ENCODE peak calls at places on chromosomes 3 and 15, in nine cellular contexts. One of them, this sample, is unnamed.

GRCh38 chr3:34015204-34016142 is 217.0 kb downstream of the PDCD6IP start:
- DNase-seq in right lobe of liver: no peak
- DNase-seq in GM10248: no peak
- DNase-seq in CD8-positive, alpha-beta T cell: no peak
- DNase-seq in endothelial cell: peak
- DNase-seq in epithelial cell of proximal tubule: no peak
- DNase-seq in GM12865: peak
- DNase-seq in activated CD8-positive, alpha-beta T cell treated with anti-CD3 and anti-CD28 coated beads for 36 hours: peak
- DNase-seq in nephron progenitor cell: no peak
- DNase-seq in this sample: no peak

GRCh38 chr3:193211984-193212383 is 29.0 kb upstream of the PLAAT1 start:
- DNase-seq in epithelial cell of proximal tubule: no peak
- DNase-seq in activated CD8-positive, alpha-beta T cell treated with anti-CD3 and anti-CD28 coated beads for 36 hours: no peak
- DNase-seq in right lobe of liver: no peak
- DNase-seq in nephron progenitor cell: no peak
- DNase-seq in CD8-positive, alpha-beta T cell: no peak
- DNase-seq in endothelial cell: no peak
- DNase-seq in GM10248: no peak
- DNase-seq in GM12865: no peak
- DNase-seq in this sample: no peak

GRCh38 chr15:52728899-52729298 is 49.7 kb upstream of the ATOSA start:
- DNase-seq in epithelial cell of proximal tubule: no peak
- DNase-seq in endothelial cell: no peak
- DNase-seq in GM10248: no peak
- DNase-seq in GM12865: no peak
- DNase-seq in activated CD8-positive, alpha-beta T cell treated with anti-CD3 and anti-CD28 coated beads for 36 hours: no peak
- DNase-seq in nephron progenitor cell: no peak
- DNase-seq in right lobe of liver: no peak
- DNase-seq in CD8-positive, alpha-beta T cell: no peak
- DNase-seq in this sample: no peak

GRCh38 chr15:61327019-61327631 is 98.0 kb upstream of the RORA start:
- DNase-seq in right lobe of liver: no peak
- DNase-seq in GM12865: peak
- DNase-seq in nephron progenitor cell: no peak
- DNase-seq in activated CD8-positive, alpha-beta T cell treated with anti-CD3 and anti-CD28 coated beads for 36 hours: no peak
- DNase-seq in endothelial cell: no peak
- DNase-seq in GM10248: peak
- DNase-seq in epithelial cell of proximal tubule: no peak
- DNase-seq in CD8-positive, alpha-beta T cell: no peak
- DNase-seq in this sample: no peak

GRCh38 chr3:188220097-188220788 is 66.3 kb downstream of the LPP start:
- DNase-seq in endothelial cell: no peak
- DNase-seq in activated CD8-positive, alpha-beta T cell treated with anti-CD3 and anti-CD28 coated beads for 36 hours: no peak
- DNase-seq in right lobe of liver: no peak
- DNase-seq in nephron progenitor cell: no peak
- DNase-seq in CD8-positive, alpha-beta T cell: no peak
- DNase-seq in GM12865: no peak
- DNase-seq in epithelial cell of proximal tubule: no peak
- DNase-seq in GM10248: no peak
- DNase-seq in this sample: no peak

GRCh38 chr15:98586066-98586465 is 62.3 kb upstream of the IGF1R start:
- DNase-seq in epithelial cell of proximal tubule: no peak
- DNase-seq in endothelial cell: no peak
- DNase-seq in activated CD8-positive, alpha-beta T cell treated with anti-CD3 and anti-CD28 coated beads for 36 hours: no peak
- DNase-seq in CD8-positive, alpha-beta T cell: no peak
- DNase-seq in GM12865: no peak
- DNase-seq in right lobe of liver: no peak
- DNase-seq in GM10248: no peak
- DNase-seq in nephron progenitor cell: no peak
- DNase-seq in this sample: no peak

GRCh38 chr15:90654233-90655124 is 62.7 kb upstream of the BLM start:
- DNase-seq in endothelial cell: no peak
- DNase-seq in nephron progenitor cell: no peak
- DNase-seq in GM10248: no peak
- DNase-seq in GM12865: peak
- DNase-seq in activated CD8-positive, alpha-beta T cell treated with anti-CD3 and anti-CD28 coated beads for 36 hours: peak
- DNase-seq in epithelial cell of proximal tubule: no peak
- DNase-seq in CD8-positive, alpha-beta T cell: no peak
- DNase-seq in right lobe of liver: no peak
- DNase-seq in this sample: peak

GRCh38 chr15:36185438-36185837 is 394.0 kb upstream of the CDIN1 start:
- DNase-seq in nephron progenitor cell: no peak
- DNase-seq in epithelial cell of proximal tubule: no peak
- DNase-seq in right lobe of liver: no peak
- DNase-seq in GM12865: no peak
- DNase-seq in activated CD8-positive, alpha-beta T cell treated with anti-CD3 and anti-CD28 coated beads for 36 hours: no peak
- DNase-seq in GM10248: no peak
- DNase-seq in CD8-positive, alpha-beta T cell: no peak
- DNase-seq in endothelial cell: no peak
- DNase-seq in this sample: no peak

GRCh38 chr3:57228734-57229505 is 1.4 kb downstream of the APPL1 start:
- DNase-seq in activated CD8-positive, alpha-beta T cell treated with anti-CD3 and anti-CD28 coated beads for 36 hours: peak
- DNase-seq in epithelial cell of proximal tubule: no peak
- DNase-seq in GM12865: peak
- DNase-seq in right lobe of liver: no peak
- DNase-seq in endothelial cell: no peak
- DNase-seq in nephron progenitor cell: no peak
- DNase-seq in GM10248: no peak
- DNase-seq in CD8-positive, alpha-beta T cell: no peak
- DNase-seq in this sample: no peak

GRCh38 chr3:102673271-102674115 is 238.7 kb downstream of the ZPLD1 start:
- DNase-seq in right lobe of liver: peak
- DNase-seq in GM10248: peak
- DNase-seq in GM12865: peak
- DNase-seq in CD8-positive, alpha-beta T cell: peak
- DNase-seq in activated CD8-positive, alpha-beta T cell treated with anti-CD3 and anti-CD28 coated beads for 36 hours: peak
- DNase-seq in epithelial cell of proximal tubule: peak
- DNase-seq in nephron progenitor cell: peak
- DNase-seq in endothelial cell: peak
- DNase-seq in this sample: no peak

GRCh38 chr15:89361451-89362202 is 27.0 kb upstream of the POLG start:
- DNase-seq in GM10248: peak
- DNase-seq in activated CD8-positive, alpha-beta T cell treated with anti-CD3 and anti-CD28 coated beads for 36 hours: peak
- DNase-seq in right lobe of liver: peak
- DNase-seq in nephron progenitor cell: peak
- DNase-seq in epithelial cell of proximal tubule: no peak
- DNase-seq in GM12865: peak
- DNase-seq in endothelial cell: peak
- DNase-seq in CD8-positive, alpha-beta T cell: peak
- DNase-seq in this sample: no peak

GRCh38 chr3:102002056-102002455 is 152.7 kb downstream of the NFKBIZ start:
- DNase-seq in endothelial cell: no peak
- DNase-seq in CD8-positive, alpha-beta T cell: no peak
- DNase-seq in GM10248: no peak
- DNase-seq in activated CD8-positive, alpha-beta T cell treated with anti-CD3 and anti-CD28 coated beads for 36 hours: no peak
- DNase-seq in right lobe of liver: no peak
- DNase-seq in nephron progenitor cell: no peak
- DNase-seq in epithelial cell of proximal tubule: no peak
- DNase-seq in GM12865: no peak
- DNase-seq in this sample: no peak

GRCh38 chr3:74599564-74599963 is 14.9 kb downstream of the CNTN3 start:
- DNase-seq in CD8-positive, alpha-beta T cell: no peak
- DNase-seq in epithelial cell of proximal tubule: no peak
- DNase-seq in nephron progenitor cell: no peak
- DNase-seq in endothelial cell: no peak
- DNase-seq in GM10248: no peak
- DNase-seq in GM12865: no peak
- DNase-seq in activated CD8-positive, alpha-beta T cell treated with anti-CD3 and anti-CD28 coated beads for 36 hours: no peak
- DNase-seq in right lobe of liver: peak
- DNase-seq in this sample: no peak

GRCh38 chr3:165854696-165855095 is 17.5 kb upstream of the BCHE start:
- DNase-seq in endothelial cell: no peak
- DNase-seq in CD8-positive, alpha-beta T cell: no peak
- DNase-seq in GM12865: peak
- DNase-seq in right lobe of liver: no peak
- DNase-seq in nephron progenitor cell: no peak
- DNase-seq in activated CD8-positive, alpha-beta T cell treated with anti-CD3 and anti-CD28 coated beads for 36 hours: no peak
- DNase-seq in GM10248: peak
- DNase-seq in epithelial cell of proximal tubule: no peak
- DNase-seq in this sample: no peak

GRCh38 chr3:127680146-127680661 is 7.5 kb downstream of the ABTB1 start:
- DNase-seq in GM10248: no peak
- DNase-seq in GM12865: no peak
- DNase-seq in epithelial cell of proximal tubule: no peak
- DNase-seq in nephron progenitor cell: no peak
- DNase-seq in activated CD8-positive, alpha-beta T cell treated with anti-CD3 and anti-CD28 coated beads for 36 hours: no peak
- DNase-seq in CD8-positive, alpha-beta T cell: peak
- DNase-seq in right lobe of liver: peak
- DNase-seq in endothelial cell: peak
- DNase-seq in this sample: no peak

GRCh38 chr3:25592510-25592968 is 72.2 kb downstream of the TOP2B start:
- DNase-seq in epithelial cell of proximal tubule: peak
- DNase-seq in nephron progenitor cell: no peak
- DNase-seq in CD8-positive, alpha-beta T cell: no peak
- DNase-seq in GM10248: no peak
- DNase-seq in endothelial cell: no peak
- DNase-seq in GM12865: no peak
- DNase-seq in right lobe of liver: no peak
- DNase-seq in activated CD8-positive, alpha-beta T cell treated with anti-CD3 and anti-CD28 coated beads for 36 hours: peak
- DNase-seq in this sample: no peak

GRCh38 chr15:26662226-26662750 is 110.6 kb downstream of the GABRB3 start:
- DNase-seq in CD8-positive, alpha-beta T cell: no peak
- DNase-seq in nephron progenitor cell: no peak
- DNase-seq in epithelial cell of proximal tubule: no peak
- DNase-seq in endothelial cell: no peak
- DNase-seq in GM10248: no peak
- DNase-seq in GM12865: no peak
- DNase-seq in right lobe of liver: no peak
- DNase-seq in activated CD8-positive, alpha-beta T cell treated with anti-CD3 and anti-CD28 coated beads for 36 hours: no peak
- DNase-seq in this sample: no peak

GRCh38 chr15:87591521-87591920 is 665.0 kb downstream of the NTRK3 start:
- DNase-seq in endothelial cell: no peak
- DNase-seq in CD8-positive, alpha-beta T cell: no peak
- DNase-seq in GM12865: no peak
- DNase-seq in epithelial cell of proximal tubule: no peak
- DNase-seq in right lobe of liver: no peak
- DNase-seq in activated CD8-positive, alpha-beta T cell treated with anti-CD3 and anti-CD28 coated beads for 36 hours: no peak
- DNase-seq in GM10248: no peak
- DNase-seq in nephron progenitor cell: no peak
- DNase-seq in this sample: no peak

GRCh38 chr15:85542895-85543331 is 162.5 kb downstream of the AKAP13 start:
- DNase-seq in CD8-positive, alpha-beta T cell: no peak
- DNase-seq in nephron progenitor cell: no peak
- DNase-seq in right lobe of liver: no peak
- DNase-seq in GM12865: peak
- DNase-seq in GM10248: no peak
- DNase-seq in activated CD8-positive, alpha-beta T cell treated with anti-CD3 and anti-CD28 coated beads for 36 hours: peak
- DNase-seq in epithelial cell of proximal tubule: no peak
- DNase-seq in endothelial cell: no peak
- DNase-seq in this sample: no peak

GRCh38 chr3:117052356-117052755 is 342.8 kb downstream of the TUSC7 start:
- DNase-seq in GM12865: no peak
- DNase-seq in nephron progenitor cell: no peak
- DNase-seq in right lobe of liver: no peak
- DNase-seq in epithelial cell of proximal tubule: no peak
- DNase-seq in CD8-positive, alpha-beta T cell: no peak
- DNase-seq in GM10248: no peak
- DNase-seq in endothelial cell: no peak
- DNase-seq in activated CD8-positive, alpha-beta T cell treated with anti-CD3 and anti-CD28 coated beads for 36 hours: no peak
- DNase-seq in this sample: no peak

GRCh38 chr3:106457278-106458210 is 588.7 kb upstream of the CBLB start:
- DNase-seq in epithelial cell of proximal tubule: peak
- DNase-seq in endothelial cell: no peak
- DNase-seq in nephron progenitor cell: no peak
- DNase-seq in GM10248: peak
- DNase-seq in GM12865: peak
- DNase-seq in CD8-positive, alpha-beta T cell: no peak
- DNase-seq in right lobe of liver: no peak
- DNase-seq in activated CD8-positive, alpha-beta T cell treated with anti-CD3 and anti-CD28 coated beads for 36 hours: peak
- DNase-seq in this sample: no peak

GRCh38 chr15:59256538-59256937 is 49.9 kb downstream of the LDHAL6B start:
- DNase-seq in epithelial cell of proximal tubule: no peak
- DNase-seq in GM10248: no peak
- DNase-seq in right lobe of liver: peak
- DNase-seq in GM12865: no peak
- DNase-seq in endothelial cell: no peak
- DNase-seq in nephron progenitor cell: no peak
- DNase-seq in CD8-positive, alpha-beta T cell: no peak
- DNase-seq in activated CD8-positive, alpha-beta T cell treated with anti-CD3 and anti-CD28 coated beads for 36 hours: no peak
- DNase-seq in this sample: no peak

GRCh38 chr3:178202199-178202598 is 334.0 kb upstream of the KCNMB2 start:
- DNase-seq in CD8-positive, alpha-beta T cell: no peak
- DNase-seq in epithelial cell of proximal tubule: no peak
- DNase-seq in endothelial cell: no peak
- DNase-seq in nephron progenitor cell: no peak
- DNase-seq in GM12865: no peak
- DNase-seq in right lobe of liver: no peak
- DNase-seq in activated CD8-positive, alpha-beta T cell treated with anti-CD3 and anti-CD28 coated beads for 36 hours: no peak
- DNase-seq in GM10248: no peak
- DNase-seq in this sample: no peak
- TF ChIP-seq CTCF in CD8-positive, alpha-beta T cell: no peak
- TF ChIP-seq CTCF in epithelial cell of proximal tubule: no peak
- TF ChIP-seq CTCF in endothelial cell: no peak
- TF ChIP-seq CTCF in nephron progenitor cell: no peak
- TF ChIP-seq CTCF in GM12865: no peak
- TF ChIP-seq CTCF in right lobe of liver: no peak
- TF ChIP-seq CTCF in activated CD8-positive, alpha-beta T cell treated with anti-CD3 and anti-CD28 coated beads for 36 hours: no peak
- TF ChIP-seq CTCF in GM10248: no peak
- TF ChIP-seq CTCF in this sample: no peak

DNA sequence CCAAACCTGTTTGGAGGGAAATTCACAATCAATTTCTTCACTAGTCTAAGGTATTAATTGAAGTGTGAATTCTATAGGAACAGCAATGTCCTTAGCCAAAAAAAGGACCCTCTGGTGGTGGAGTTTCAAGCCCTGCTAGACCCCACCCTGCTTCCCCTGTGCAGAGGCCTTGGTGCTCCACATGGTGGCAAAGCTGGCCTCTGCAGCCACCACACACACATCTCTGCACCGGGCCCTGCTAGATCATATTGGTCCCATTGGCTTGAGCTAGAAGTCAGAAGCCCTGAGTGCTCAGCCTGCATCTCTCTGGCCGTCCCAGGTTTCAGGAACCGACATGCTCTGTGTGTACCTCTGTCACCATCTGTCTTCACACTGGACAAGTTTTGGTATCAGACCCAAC is 220.9 kb upstream of the TRIM42 start:
- DNase-seq in activated CD8-positive, alpha-beta T cell treated with anti-CD3 and anti-CD28 coated beads for 36 hours: no peak
- DNase-seq in GM10248: no peak
- DNase-seq in nephron progenitor cell: no peak
- DNase-seq in right lobe of liver: no peak
- DNase-seq in endothelial cell: no peak
- DNase-seq in CD8-positive, alpha-beta T cell: no peak
- DNase-seq in epithelial cell of proximal tubule: no peak
- DNase-seq in GM12865: no peak
- DNase-seq in this sample: no peak
- TF ChIP-seq CTCF in activated CD8-positive, alpha-beta T cell treated with anti-CD3 and anti-CD28 coated beads for 36 hours: no peak
- TF ChIP-seq CTCF in GM10248: no peak
- TF ChIP-seq CTCF in nephron progenitor cell: no peak
- TF ChIP-seq CTCF in right lobe of liver: no peak
- TF ChIP-seq CTCF in endothelial cell: no peak
- TF ChIP-seq CTCF in CD8-positive, alpha-beta T cell: no peak
- TF ChIP-seq CTCF in epithelial cell of proximal tubule: no peak
- TF ChIP-seq CTCF in GM12865: no peak
- TF ChIP-seq CTCF in this sample: no peak

GRCh38 chr3:73381551-73381950 is 243.2 kb downstream of the PDZRN3 start:
- DNase-seq in CD8-positive, alpha-beta T cell: no peak
- DNase-seq in right lobe of liver: no peak
- DNase-seq in GM10248: no peak
- DNase-seq in activated CD8-positive, alpha-beta T cell treated with anti-CD3 and anti-CD28 coated beads for 36 hours: no peak
- DNase-seq in GM12865: no peak
- DNase-seq in endothelial cell: no peak
- DNase-seq in epithelial cell of proximal tubule: no peak
- DNase-seq in nephron progenitor cell: no peak
- DNase-seq in this sample: no peak
- TF ChIP-seq CTCF in CD8-positive, alpha-beta T cell: no peak
- TF ChIP-seq CTCF in right lobe of liver: no peak
- TF ChIP-seq CTCF in GM10248: no peak
- TF ChIP-seq CTCF in activated CD8-positive, alpha-beta T cell treated with anti-CD3 and anti-CD28 coated beads for 36 hours: no peak
- TF ChIP-seq CTCF in GM12865: no peak
- TF ChIP-seq CTCF in endothelial cell: no peak
- TF ChIP-seq CTCF in epithelial cell of proximal tubule: no peak
- TF ChIP-seq CTCF in nephron progenitor cell: no peak
- TF ChIP-seq CTCF in this sample: no peak

GRCh38 chr3:68403741-68404140 is 528.6 kb downstream of the TAFA4 start:
- DNase-seq in GM12865: no peak
- DNase-seq in activated CD8-positive, alpha-beta T cell treated with anti-CD3 and anti-CD28 coated beads for 36 hours: no peak
- DNase-seq in epithelial cell of proximal tubule: no peak
- DNase-seq in endothelial cell: no peak
- DNase-seq in CD8-positive, alpha-beta T cell: no peak
- DNase-seq in nephron progenitor cell: no peak
- DNase-seq in right lobe of liver: no peak
- DNase-seq in GM10248: no peak
- DNase-seq in this sample: no peak
- TF ChIP-seq CTCF in GM12865: no peak
- TF ChIP-seq CTCF in activated CD8-positive, alpha-beta T cell treated with anti-CD3 and anti-CD28 coated beads for 36 hours: no peak
- TF ChIP-seq CTCF in epithelial cell of proximal tubule: no peak
- TF ChIP-seq CTCF in endothelial cell: no peak
- TF ChIP-seq CTCF in CD8-positive, alpha-beta T cell: no peak
- TF ChIP-seq CTCF in nephron progenitor cell: no peak
- TF ChIP-seq CTCF in right lobe of liver: no peak
- TF ChIP-seq CTCF in GM10248: no peak
- TF ChIP-seq CTCF in this sample: no peak

This sample was measured in CD14-positive monocyte.